ENCODE peak calls at places on chromosomes 12 and 14, in five cellular contexts. D is uterus, M is stomach, E is adrenal gland, Z is body of pancreas. P is an unnamed sample.

GRCh38 chr14:102819176-102819628 is 42.0 kb downstream of the TRAF3 start:
- DNase-seq in D (no peak), M (peak), E (no peak), Z (peak), P (no peak)

GRCh38 chr14:78690836-78691235 is 520.7 kb downstream of the NRXN3 start:
- DNase-seq in D (no peak), M (no peak), E (no peak), Z (no peak), P (no peak)

GRCh38 chr12:108833355-108833733 is 24.0 kb downstream of the SSH1 start:
- DNase-seq in D (no peak), M (no peak), E (no peak), Z (no peak), P (no peak)

GRCh38 chr14:100522616-100523021 is 64.6 kb downstream of the BEGAIN start:
- DNase-seq in D (peak), M (no peak), E (peak), Z (no peak), P (no peak)

GRCh38 chr12:69987453-69988102 is 162.6 kb downstream of the MYRFL start:
- DNase-seq in D (no peak), M (no peak), E (peak), Z (peak), P (no peak)

GRCh38 chr14:80403036-80403435 is 191.7 kb upstream of the DIO2 start:
- DNase-seq in D (no peak), M (no peak), E (no peak), Z (no peak), P (no peak)

GRCh38 chr14:103078860-103079587 is 5.0 kb upstream of the LBHD2 start:
- DNase-seq in D (no peak), M (no peak), E (no peak), Z (no peak), P (no peak)

GRCh38 chr14:63448841-63449240 is 94.3 kb downstream of the PPP2R5E start:
- DNase-seq in D (no peak), M (no peak), E (no peak), Z (no peak), P (no peak)

GRCh38 chr14:55398679-55399078 is 13.0 kb downstream of the ATG14 start:
- DNase-seq in D (no peak), M (no peak), E (peak), Z (peak), P (peak)

GRCh38 chr14:96525452-96525851 is 23.3 kb downstream of the PAPOLA start:
- DNase-seq in D (no peak), M (no peak), E (no peak), Z (no peak), P (no peak)

GRCh38 chr12:14216405-14217294 is 148.8 kb upstream of the ATF7IP start:
- DNase-seq in D (no peak), M (no peak), E (no peak), Z (no peak), P (peak)

GRCh38 chr12:127888948-127889347 is 378.0 kb upstream of the TMEM132C start:
- DNase-seq in D (peak), M (no peak), E (no peak), Z (no peak), P (no peak)

GRCh38 chr12:50088577-50089335 is 3.6 kb downstream of the SMARCD1 start:
- DNase-seq in D (no peak), M (peak), E (peak), Z (peak), P (peak)

GRCh38 chr14:90275820-90276219 is 19.5 kb downstream of the PSMC1 start:
- DNase-seq in D (no peak), M (no peak), E (no peak), Z (no peak), P (peak)

GRCh38 chr12:14214495-14214894 is 151.0 kb upstream of the ATF7IP start:
- DNase-seq in D (no peak), M (no peak), E (peak), Z (peak), P (no peak)

GRCh38 chr12:61870658-61871559 is 389.3 kb upstream of the USP15 start:
- DNase-seq in D (no peak), M (no peak), E (no peak), Z (no peak), P (no peak)

GRCh38 chr14:20215196-20215595 is 8.3 kb upstream of the OR11H6 start:
- DNase-seq in D (no peak), M (no peak), E (no peak), Z (no peak), P (no peak)

GRCh38 chr12:96094201-96094600 is 58.8 kb upstream of the LTA4H start:
- DNase-seq in D (no peak), M (peak), E (no peak), Z (no peak), P (no peak)

GRCh38 chr14:80364274-80364673 is 153.0 kb upstream of the DIO2 start:
- DNase-seq in D (no peak), M (no peak), E (no peak), Z (no peak), P (no peak)

GRCh38 chr12:106599302-106599701 is 16.5 kb downstream of the RFX4 start:
- DNase-seq in D (no peak), M (no peak), E (no peak), Z (no peak), P (no peak)

GRCh38 chr12:131085125-131085815 is 131.6 kb downstream of the ADGRD1 start:
- DNase-seq in D (no peak), M (peak), E (peak), Z (no peak), P (no peak)

GRCh38 chr12:96359328-96359727 is 40.9 kb downstream of the CDK17 start:
- DNase-seq in D (no peak), M (no peak), E (no peak), Z (no peak), P (peak)

GRCh38 chr12:70663838-70664237 is 26.6 kb upstream of the PTPRB start:
- DNase-seq in D (no peak), M (no peak), E (no peak), Z (no peak), P (no peak)

GRCh38 chr12:103773109-103773905 is 67.7 kb downstream of the NT5DC3 start:
- DNase-seq in D (no peak), M (no peak), E (no peak), Z (no peak), P (no peak)

GRCh38 chr12:102512523-102512922 is 32.2 kb upstream of the IGF1 start:
- DNase-seq in D (no peak), M (no peak), E (no peak), Z (no peak), P (no peak)

GRCh38 chr12:104695453-104696148 is 238.9 kb downstream of the CHST11 start:
- DNase-seq in D (no peak), M (no peak), E (no peak), Z (no peak), P (no peak)

GRCh38 chr14:75831971-75832370 is 149.8 kb downstream of the TGFB3 start:
- DNase-seq in D (no peak), M (peak), E (no peak), Z (peak), P (no peak)

GRCh38 chr14:23145794-23146422 is 26.9 kb upstream of the CEBPE start:
- DNase-seq in D (peak), M (no peak), E (no peak), Z (no peak), P (no peak)

GRCh38 chr12:127832172-127832571 is 434.8 kb upstream of the TMEM132C start:
- DNase-seq in D (no peak), M (no peak), E (no peak), Z (no peak), P (no peak)

GRCh38 chr14:67734675-67735074 is 33.0 kb downstream of the RDH12 start:
- DNase-seq in D (no peak), M (no peak), E (no peak), Z (no peak), P (no peak)

GRCh38 chr14:75595211-75595610 is 16.8 kb downstream of the FLVCR2 start:
- DNase-seq in D (no peak), M (no peak), E (no peak), Z (no peak), P (no peak)

GRCh38 chr12:15863258-15863835 is 18.8 kb upstream of the STRAP start:
- DNase-seq in D (no peak), M (no peak), E (no peak), Z (no peak), P (no peak)

GRCh38 chr14:71621276-71621675 is 311.0 kb upstream of the RGS6 start:
- DNase-seq in D (no peak), M (no peak), E (no peak), Z (no peak), P (no peak)

GRCh38 chr12:54452628-54453027 is 20.8 kb downstream of the GTSF1 start:
- DNase-seq in D (no peak), M (no peak), E (no peak), Z (no peak), P (no peak)

GRCh38 chr14:62691613-62692489 is 353.4 kb downstream of the KCNH5 start:
- DNase-seq in D (peak), M (peak), E (no peak), Z (peak), P (no peak)

DNA sequence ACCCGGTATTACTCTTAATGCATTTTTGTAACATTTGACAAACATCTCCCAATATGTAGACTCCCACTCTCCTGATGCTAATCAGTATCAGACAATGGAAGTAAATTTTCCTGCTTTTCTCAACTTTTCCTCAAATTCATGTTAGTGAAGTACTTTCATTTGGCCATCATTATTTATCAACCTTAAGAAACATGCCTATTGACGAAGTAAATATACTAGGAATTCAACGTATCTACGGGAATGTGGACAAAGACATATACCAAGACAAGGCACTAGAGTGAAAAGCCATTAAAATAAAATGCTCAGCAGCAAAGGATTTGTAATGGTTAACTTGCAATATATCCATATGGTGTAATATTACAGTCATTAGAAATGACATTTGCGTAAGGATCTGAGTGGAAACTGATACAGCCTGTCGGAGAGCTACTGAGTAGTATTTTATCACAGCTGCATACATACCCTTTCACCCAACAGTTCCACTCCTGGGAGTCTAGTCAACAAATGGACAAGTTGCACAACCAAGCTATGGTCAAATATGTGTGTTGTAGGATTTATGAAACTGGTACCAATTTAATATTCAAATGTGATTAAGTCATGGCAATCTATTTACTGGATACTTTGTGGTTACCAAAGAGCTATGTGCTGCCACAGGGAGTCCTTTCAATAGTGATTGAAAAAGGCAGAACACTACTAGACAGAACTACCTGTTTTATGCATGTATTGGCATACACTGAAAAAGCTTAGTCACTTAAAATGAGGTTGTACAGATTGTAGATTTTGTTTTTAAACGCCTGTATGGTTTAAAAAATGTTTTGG is 26.5 kb downstream of the NUDT4 start:
- DNase-seq in D (no peak), M (no peak), E (no peak), Z (no peak), P (peak)
- TF ChIP-seq POLR2A in D (no peak), M (no peak), E (no peak), Z (no peak), P (no peak)

DNA sequence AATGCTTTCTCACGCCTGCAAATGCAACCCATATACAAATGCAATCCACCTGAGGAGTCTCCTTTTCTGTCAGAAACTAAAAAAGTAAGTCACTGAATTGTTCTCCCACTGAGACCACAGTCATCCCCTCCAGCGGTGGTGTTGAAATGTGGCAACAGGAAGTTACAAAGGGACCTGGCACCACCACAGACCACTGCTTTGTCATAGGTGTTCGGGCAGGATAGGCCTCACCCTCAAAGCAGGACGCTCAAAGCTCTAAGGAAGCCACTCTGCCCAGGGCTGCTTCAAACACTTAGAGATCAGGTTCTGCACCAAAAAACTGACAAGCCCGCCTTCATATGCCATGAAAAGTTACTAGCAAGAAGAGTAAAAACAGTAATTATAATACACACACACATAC is 11.3 kb downstream of the PHLDA1 start:
- DNase-seq in D (no peak), M (peak), E (no peak), Z (peak), P (no peak)
- TF ChIP-seq POLR2A in D (no peak), M (no peak), E (no peak), Z (no peak), P (no peak)

GRCh38 chr12:6199531-6200265 is 502 bp upstream of the CD9 start:
- DNase-seq in D (peak), M (no peak), E (peak), Z (peak), P (no peak)
- TF ChIP-seq POLR2A in D (no peak), M (no peak), E (no peak), Z (peak), P (no peak)

GRCh38 chr12:46266869-46267617 is 1.8 kb downstream of the SLC38A1 start:
- DNase-seq in D (peak), M (peak), E (peak), Z (peak), P (peak)

GRCh38 chr12:46266382-46266791 is 2.5 kb downstream of the SLC38A1 start:
- DNase-seq in D (no peak), M (no peak), E (no peak), Z (no peak), P (peak)

GRCh38 chr12:46268617-46269428 is at the start of gene SLC38A1:
- DNase-seq in D (peak), M (peak), E (peak), Z (peak), P (peak)

GRCh38 chr12:46268349-46268616 is 560 bp downstream of the SLC38A1 start:
- DNase-seq in D (no peak), M (no peak), E (no peak), Z (no peak), P (no peak)

DNA sequence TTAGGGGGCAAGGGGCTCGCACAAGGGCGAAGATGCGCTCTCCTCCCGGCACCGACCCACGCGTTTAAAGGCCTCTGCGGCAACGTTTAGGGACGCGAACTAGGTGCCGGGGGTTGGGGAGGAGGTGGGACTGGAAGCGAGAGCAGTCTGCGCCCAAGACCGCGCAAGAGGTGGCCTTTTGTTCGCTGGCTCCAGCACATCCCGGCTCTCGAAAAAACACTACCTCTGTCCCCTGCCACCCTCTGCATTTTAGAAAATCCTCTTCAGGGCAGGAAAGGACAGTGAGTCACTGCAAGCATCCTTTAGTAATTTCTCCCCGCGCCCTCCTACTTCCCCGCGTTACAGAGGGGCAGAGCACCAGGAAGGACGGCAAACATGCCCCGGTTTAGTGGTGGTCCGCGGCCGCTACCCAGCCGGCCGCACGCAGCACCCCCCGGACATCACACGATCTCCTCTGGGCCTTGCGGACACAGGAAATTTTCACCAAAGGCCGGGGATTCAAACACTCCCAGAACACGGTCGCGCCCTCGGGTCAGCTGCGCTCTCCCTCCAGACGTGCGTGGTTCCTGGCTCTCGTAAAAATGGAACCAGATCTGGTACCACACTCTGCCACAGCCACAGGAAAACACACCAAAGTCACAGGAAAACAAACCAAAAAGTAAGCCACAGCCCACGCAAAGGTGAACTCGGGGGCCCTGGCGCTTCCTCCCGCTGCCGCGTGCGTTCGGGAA is 1.1 kb downstream of the SLC38A1 start:
- DNase-seq in D (peak), M (no peak), E (peak), Z (peak), P (peak)
- TF ChIP-seq POLR2A in D (no peak), M (no peak), E (no peak), Z (peak), P (no peak)

GRCh38 chr12:122946690-122947271 is 19.5 kb downstream of the ABCB9 start:
- DNase-seq in D (peak), M (peak), E (peak), Z (peak), P (peak)
- TF ChIP-seq POLR2A in D (no peak), M (no peak), E (peak), Z (no peak), P (peak)

DNA sequence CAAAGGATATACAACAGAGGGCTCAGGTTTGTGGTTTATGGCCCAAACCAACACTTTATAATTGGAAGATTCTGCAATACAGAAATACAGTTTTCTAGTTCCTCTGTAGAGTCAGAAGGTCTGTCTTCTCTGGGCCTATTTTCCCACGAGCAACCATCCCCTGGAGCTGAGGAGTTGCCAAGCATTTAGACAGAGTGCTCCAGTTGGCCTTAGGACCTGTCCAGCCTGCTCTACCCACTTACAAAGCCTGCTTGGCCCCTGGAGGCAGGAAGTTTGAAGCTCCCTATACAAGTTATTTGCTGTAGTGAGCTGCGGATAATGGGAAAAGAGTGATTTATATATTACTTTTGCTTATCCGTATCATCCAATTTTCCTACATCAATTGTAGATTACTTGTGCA is 60.8 kb upstream of the HSPB8 start:
- DNase-seq in D (no peak), M (no peak), E (no peak), Z (no peak), P (no peak)
- TF ChIP-seq POLR2A in D (no peak), M (no peak), E (no peak), Z (no peak), P (no peak)

DNA sequence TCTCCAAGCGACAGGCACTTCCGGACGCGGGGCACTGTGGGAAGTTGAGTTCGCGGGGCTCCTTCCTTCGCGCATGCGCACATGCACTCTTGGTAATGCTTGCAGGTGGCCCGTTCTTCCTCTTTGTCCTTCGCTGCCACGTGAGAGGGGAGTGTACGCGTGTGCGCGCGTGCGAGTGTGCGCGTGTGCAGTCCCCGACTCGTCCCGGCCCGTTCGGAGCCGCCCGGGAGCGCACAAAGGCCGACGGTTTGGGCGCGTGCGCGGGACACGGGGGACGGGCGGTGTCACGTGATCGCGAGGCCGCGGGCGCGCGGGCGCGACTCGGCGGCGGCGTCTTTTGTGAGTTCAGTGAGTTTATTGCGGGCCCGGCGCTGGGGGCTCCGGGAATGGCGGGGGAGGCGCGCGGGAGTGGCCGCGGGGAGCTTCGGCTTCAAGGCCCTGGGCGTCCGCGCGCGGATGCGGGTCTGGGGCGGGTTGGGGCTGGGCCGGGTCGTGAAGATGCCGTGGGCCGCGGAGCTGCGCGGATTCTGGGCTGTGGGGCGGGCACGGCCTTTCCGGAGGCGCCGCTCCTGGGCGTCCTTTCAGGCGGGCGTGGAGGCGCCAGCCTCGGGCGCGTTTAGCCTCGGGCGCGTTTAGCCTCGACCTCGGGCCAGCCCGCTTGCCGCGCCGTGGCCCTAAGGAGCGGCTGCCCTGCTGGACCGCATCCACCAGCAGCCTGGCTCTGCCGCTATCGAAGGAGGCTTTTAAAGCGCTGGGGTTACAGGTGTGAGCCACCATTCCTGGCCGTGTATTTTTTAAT is at the start of gene ZNF84:
- DNase-seq in D (peak), M (peak), E (peak), Z (peak), P (peak)
- TF ChIP-seq POLR2A in D (peak), M (no peak), E (peak), Z (peak), P (peak)

GRCh38 chr14:72926292-72927028 is at the start of gene DCAF4:
- DNase-seq in D (peak), M (peak), E (peak), Z (peak), P (peak)
- TF ChIP-seq POLR2A in D (no peak), M (no peak), E (peak), Z (peak), P (peak)